ENCODE peak calls at places on chromosome 18, in six cellular contexts. R is DMS53, L is head of caudate nucleus, O is NCI-H1930, T is ELF-1, B is prostate gland. D is an unnamed sample.

GRCh38 chr18:40293311-40293710 is 1661.7 kb upstream of the PIK3C3 start:
- DNase-seq in B (no peak), O (no peak), L (no peak), R (peak; percentile 54), T (no peak), D (peak; percentile 7)

GRCh38 chr18:6414723-6415362 is at the start of gene L3MBTL4:
- DNase-seq in O (no peak), L (peak; percentile 75), R (peak; percentile 87), B (peak; percentile 59), T (no peak), D (no peak)

GRCh38 chr18:74819433-74820059 is 221.9 kb downstream of the ZNF407 start:
- DNase-seq in T (peak; percentile 88), R (peak; percentile 65), B (no peak), L (no peak), O (no peak), D (peak; percentile 30)

GRCh38 chr18:35122586-35123224 is 81.5 kb downstream of the MAPRE2 start:
- DNase-seq in B (no peak), T (peak; percentile 81), O (no peak), L (peak; percentile 73), R (no peak), D (no peak)

GRCh38 chr18:63374520-63374919 is 7.5 kb upstream of the KDSR start:
- DNase-seq in B (no peak), O (no peak), R (no peak), L (no peak), T (no peak), D (no peak)

GRCh38 chr18:77093584-77093983 is 39.0 kb downstream of the MBP start:
- DNase-seq in R (no peak), T (no peak), B (no peak), O (no peak), L (no peak), D (no peak)

GRCh38 chr18:74148543-74149070 is 284 bp downstream of the TIMM21 start:
- DNase-seq in L (no peak), T (no peak), O (no peak), B (no peak), R (peak; percentile 57), D (no peak)

GRCh38 chr18:13235981-13236380 is 17.4 kb downstream of the LDLRAD4 start:
- DNase-seq in L (peak; percentile 49), O (no peak), T (no peak), R (no peak), B (no peak), D (no peak)

GRCh38 chr18:2104620-2105462 is 466.5 kb downstream of the METTL4 start:
- DNase-seq in R (peak; percentile 86), O (no peak), B (peak; percentile 7), T (peak; percentile 88), L (peak; percentile 52), D (peak; percentile 67)

GRCh38 chr18:6752200-6752873 is 22.8 kb downstream of the ARHGAP28 start:
- DNase-seq in B (no peak), R (no peak), O (no peak), T (peak; percentile 92), L (no peak), D (no peak)

GRCh38 chr18:59432796-59433195 is 73.7 kb upstream of the LMAN1 start:
- DNase-seq in T (no peak), B (no peak), O (no peak), L (no peak), R (no peak), D (no peak)

GRCh38 chr18:79964330-79965118 is at the start of gene HSBP1L1:
- DNase-seq in O (peak; percentile 60), L (peak; percentile 50), R (peak; percentile 96), B (peak; percentile 56), T (peak; percentile 82), D (peak; percentile 56)

GRCh38 chr18:28284132-28284531 is 107.2 kb upstream of the CDH2 start:
- DNase-seq in O (no peak), L (no peak), T (no peak), R (peak; percentile 58), B (no peak), D (no peak)

GRCh38 chr18:48393170-48393569 is 16.0 kb downstream of the ZBTB7C start:
- DNase-seq in B (no peak), T (no peak), R (no peak), O (no peak), L (no peak), D (no peak)

GRCh38 chr18:79559121-79559835 is 120.3 kb upstream of the CTDP1 start:
- DNase-seq in L (no peak), T (no peak), B (no peak), R (no peak), O (no peak), D (no peak)

GRCh38 chr18:13220326-13220991 is 1.9 kb downstream of the LDLRAD4 start:
- DNase-seq in R (no peak), T (peak; percentile 45), O (no peak), L (no peak), B (no peak), D (no peak)

GRCh38 chr18:58941426-58942099 is 76.9 kb downstream of the ZNF532 start:
- DNase-seq in L (no peak), O (no peak), B (no peak), R (no peak), T (no peak), D (no peak)

GRCh38 chr18:3319399-3319798 is 57.5 kb downstream of the MYL12B start:
- DNase-seq in O (no peak), T (no peak), L (no peak), B (no peak), R (no peak), D (no peak)

GRCh38 chr18:72672364-72673151 is 128.4 kb upstream of the CBLN2 start:
- DNase-seq in R (peak; percentile 82), L (peak; percentile 15), T (no peak), B (no peak), O (no peak), D (peak; percentile 75)

GRCh38 chr18:49645836-49646235 is 84.0 kb downstream of the LIPG start:
- DNase-seq in T (no peak), L (no peak), O (no peak), B (no peak), R (no peak), D (no peak)

GRCh38 chr18:3649559-3650426 is 199.8 kb downstream of the TGIF1 start:
- DNase-seq in B (no peak), L (no peak), R (no peak), T (peak; percentile 25), O (no peak), D (no peak)

GRCh38 chr18:44130365-44130942 is 550.2 kb upstream of the SETBP1 start:
- DNase-seq in O (peak; percentile 6), L (no peak), T (peak; percentile 22), B (peak; percentile 9), R (peak; percentile 76), D (peak; percentile 54)

D was measured in Kasumi-1.